ENCODE peak calls at places on chromosomes 5 and 9, in four cellular contexts. One of them, this sample, is unnamed.

GRCh38 chr9:100590481-100590880 is 12.6 kb downstream of the CAVIN4 start:
- DNase-seq in GM13976: no peak
- DNase-seq in WTC11: no peak
- DNase-seq in AG10803: peak
- DNase-seq in this sample: no peak

GRCh38 chr9:10045598-10045997 is 567.2 kb downstream of the PTPRD start:
- DNase-seq in WTC11: no peak
- DNase-seq in AG10803: no peak
- DNase-seq in GM13976: no peak
- DNase-seq in this sample: no peak

GRCh38 chr9:95126739-95127138 is 190.8 kb downstream of the FANCC start:
- DNase-seq in AG10803: no peak
- DNase-seq in GM13976: no peak
- DNase-seq in WTC11: no peak
- DNase-seq in this sample: no peak

GRCh38 chr5:78771260-78772240 is 123.0 kb upstream of the LHFPL2 start:
- DNase-seq in GM13976: no peak
- DNase-seq in AG10803: no peak
- DNase-seq in WTC11: no peak
- DNase-seq in this sample: no peak

GRCh38 chr5:33381243-33381642 is 59.5 kb upstream of the TARS1 start:
- DNase-seq in GM13976: no peak
- DNase-seq in WTC11: no peak
- DNase-seq in AG10803: no peak
- DNase-seq in this sample: no peak

GRCh38 chr5:18314192-18314778 is 680.0 kb downstream of the TAF11L14 start:
- DNase-seq in WTC11: no peak
- DNase-seq in AG10803: peak
- DNase-seq in GM13976: peak
- DNase-seq in this sample: peak

GRCh38 chr5:169122951-169123350 is 178.0 kb downstream of the SLIT3 start:
- DNase-seq in WTC11: no peak
- DNase-seq in AG10803: no peak
- DNase-seq in GM13976: no peak
- DNase-seq in this sample: no peak

GRCh38 chr9:135983745-135984710 is 22.9 kb upstream of the UBAC1 start:
- DNase-seq in WTC11: no peak
- DNase-seq in AG10803: no peak
- DNase-seq in GM13976: no peak
- DNase-seq in this sample: no peak

GRCh38 chr5:123125953-123126352 is 36.9 kb downstream of the PRDM6 start:
- DNase-seq in WTC11: no peak
- DNase-seq in GM13976: no peak
- DNase-seq in AG10803: peak
- DNase-seq in this sample: no peak

GRCh38 chr9:29212590-29213373 is 1639.5 kb upstream of the C9orf72 start:
- DNase-seq in GM13976: peak
- DNase-seq in WTC11: peak
- DNase-seq in AG10803: no peak
- DNase-seq in this sample: peak

GRCh38 chr5:31131381-31131811 is 62.1 kb upstream of the CDH6 start:
- DNase-seq in AG10803: no peak
- DNase-seq in WTC11: no peak
- DNase-seq in GM13976: no peak
- DNase-seq in this sample: no peak

GRCh38 chr5:8053270-8053669 is 184.3 kb downstream of the MTRR start:
- DNase-seq in WTC11: no peak
- DNase-seq in AG10803: no peak
- DNase-seq in GM13976: no peak
- DNase-seq in this sample: no peak

GRCh38 chr9:34179528-34180138 is 790 bp downstream of the UBAP1 start:
- DNase-seq in WTC11: no peak
- DNase-seq in GM13976: peak
- DNase-seq in AG10803: peak
- DNase-seq in this sample: peak

GRCh38 chr5:16866795-16867584 is 69.1 kb downstream of the MYO10 start:
- DNase-seq in WTC11: peak
- DNase-seq in GM13976: no peak
- DNase-seq in AG10803: no peak
- DNase-seq in this sample: no peak

GRCh38 chr9:127916665-127917581 is at the start of gene ST6GALNAC4:
- DNase-seq in GM13976: peak
- DNase-seq in WTC11: peak
- DNase-seq in AG10803: peak
- DNase-seq in this sample: peak